ENCODE peak calls at places on chromosomes 5 and 9, in seven cellular contexts. P, O, R, G, N, Z and V are unnamed samples.
A peak's percentile ranks its signal among the peaks of the same experiment; 100 is the strongest.

GRCh38 chr9:101569736-101570501 is 24.9 kb downstream of the PPP3R2 start:
- DNase-seq in N (no peak), R (no peak), P (no peak), Z (no peak), G (no peak), O (no peak), V (peak; percentile 86)

GRCh38 chr5:67214036-67214435 is 17.4 kb upstream of the CD180 start:
- DNase-seq in R (no peak), G (no peak), Z (no peak), P (no peak), O (no peak), N (no peak), V (no peak)

GRCh38 chr9:38333047-38333446 is 59.5 kb upstream of the ALDH1B1 start:
- DNase-seq in P (no peak), Z (no peak), O (no peak), G (no peak), N (no peak), R (no peak), V (no peak)

GRCh38 chr5:82356808-82357671 is 78.9 kb upstream of the RPS23 start:
- DNase-seq in P (peak; percentile 99), N (peak; percentile 70), O (peak; percentile 39), Z (peak; percentile 74), G (peak; percentile 59), R (peak; percentile 93), V (peak; percentile 11)

GRCh38 chr5:446864-447263 is 3.9 kb downstream of the EXOC3 start:
- DNase-seq in N (no peak), Z (no peak), R (peak; percentile 42), G (no peak), O (no peak), P (no peak), V (peak; percentile 44)

GRCh38 chr9:4934976-4935672 is 49.9 kb upstream of the JAK2 start:
- DNase-seq in O (no peak), R (no peak), Z (no peak), G (no peak), P (no peak), N (no peak), V (no peak)

GRCh38 chr5:96962540-96962991 is 26.7 kb downstream of the LNPEP start:
- DNase-seq in N (no peak), O (no peak), P (no peak), G (no peak), Z (no peak), R (no peak), V (peak; percentile 48)

GRCh38 chr5:159262472-159262858 is 625 bp upstream of the UBLCP1 start:
- DNase-seq in O (no peak), N (no peak), P (no peak), Z (no peak), G (no peak), R (no peak), V (no peak)

GRCh38 chr5:89582768-89583339 is 699.9 kb upstream of the MEF2C start:
- DNase-seq in R (no peak), N (no peak), P (no peak), Z (no peak), O (no peak), G (no peak), V (no peak)

GRCh38 chr5:43019615-43020293 is 20.4 kb downstream of the ANXA2R start:
- DNase-seq in N (peak; percentile 86), O (peak; percentile 74), G (no peak), R (peak; percentile 88), P (peak; percentile 80), Z (peak; percentile 74), V (peak; percentile 94)

GRCh38 chr9:89309166-89309565 is 1.8 kb upstream of the CKS2 start:
- DNase-seq in O (no peak), R (no peak), N (no peak), Z (no peak), P (no peak), G (no peak), V (no peak)

GRCh38 chr9:89311346-89312153 is 555 bp downstream of the CKS2 start:
- DNase-seq in N (no peak), Z (no peak), O (no peak), G (no peak), R (no peak), P (peak; percentile 26), V (peak; percentile 82)

GRCh38 chr9:89312154-89312616 is 1.2 kb downstream of the CKS2 start:
- DNase-seq in Z (no peak), G (no peak), P (peak; percentile 45), O (no peak), N (no peak), R (no peak), V (peak; percentile 82)

GRCh38 chr9:89310486-89311345 is at the start of gene CKS2:
- DNase-seq in G (peak; percentile 99), R (peak; percentile 99), P (peak; percentile 100), Z (peak; percentile 100), N (peak; percentile 100), O (peak; percentile 100), V (peak; percentile 100)

DNA sequence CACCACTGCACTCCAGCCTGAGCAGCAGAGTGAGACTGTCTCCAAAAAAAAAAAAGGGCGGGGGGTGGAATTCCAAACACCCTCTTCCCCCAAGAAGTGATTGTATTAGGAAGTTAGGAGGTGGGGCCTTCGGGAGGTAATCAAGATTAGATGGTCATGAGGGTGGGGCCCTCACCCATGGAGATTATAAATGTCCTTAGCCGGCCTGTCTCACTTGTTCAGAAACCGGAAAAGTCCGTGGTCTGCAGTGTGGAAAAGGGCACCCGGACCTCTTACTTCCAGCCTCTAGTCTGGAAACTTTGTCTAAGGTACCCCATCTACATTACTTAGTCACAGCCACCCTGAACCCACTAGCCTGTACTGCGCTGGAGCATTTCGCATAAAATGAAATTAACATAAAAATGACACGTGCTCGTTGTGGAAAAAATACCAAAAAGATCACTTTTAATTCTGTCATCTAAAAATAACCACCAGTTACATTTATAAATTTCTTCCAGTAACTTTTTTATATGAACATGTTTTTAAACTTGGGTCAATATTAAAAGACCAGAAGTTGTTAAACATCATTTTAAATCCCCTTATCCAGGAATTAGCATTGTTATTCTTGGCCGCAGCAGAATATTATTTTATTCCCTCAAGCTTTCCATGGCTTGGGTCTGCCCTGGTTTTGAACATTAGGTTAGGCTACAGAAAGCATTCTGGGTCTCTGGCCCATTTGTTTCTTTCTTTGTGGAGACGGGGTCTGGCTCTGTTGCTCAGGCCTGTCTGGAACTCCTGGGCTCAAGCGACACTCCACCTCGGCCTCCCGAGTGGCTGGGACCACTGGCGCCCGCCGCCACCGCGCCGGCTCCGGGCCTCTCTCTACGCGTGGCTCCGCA is 1.1 kb upstream of the CKS2 start:
- DNase-seq in N (peak; percentile 21), O (no peak), G (no peak), Z (no peak), P (no peak), R (no peak), V (peak; percentile 66)
- TF ChIP-seq POLR2A in N (no peak), O (no peak), G (no peak), Z (no peak), P (no peak), R (peak; percentile 24), V (no peak)

DNA sequence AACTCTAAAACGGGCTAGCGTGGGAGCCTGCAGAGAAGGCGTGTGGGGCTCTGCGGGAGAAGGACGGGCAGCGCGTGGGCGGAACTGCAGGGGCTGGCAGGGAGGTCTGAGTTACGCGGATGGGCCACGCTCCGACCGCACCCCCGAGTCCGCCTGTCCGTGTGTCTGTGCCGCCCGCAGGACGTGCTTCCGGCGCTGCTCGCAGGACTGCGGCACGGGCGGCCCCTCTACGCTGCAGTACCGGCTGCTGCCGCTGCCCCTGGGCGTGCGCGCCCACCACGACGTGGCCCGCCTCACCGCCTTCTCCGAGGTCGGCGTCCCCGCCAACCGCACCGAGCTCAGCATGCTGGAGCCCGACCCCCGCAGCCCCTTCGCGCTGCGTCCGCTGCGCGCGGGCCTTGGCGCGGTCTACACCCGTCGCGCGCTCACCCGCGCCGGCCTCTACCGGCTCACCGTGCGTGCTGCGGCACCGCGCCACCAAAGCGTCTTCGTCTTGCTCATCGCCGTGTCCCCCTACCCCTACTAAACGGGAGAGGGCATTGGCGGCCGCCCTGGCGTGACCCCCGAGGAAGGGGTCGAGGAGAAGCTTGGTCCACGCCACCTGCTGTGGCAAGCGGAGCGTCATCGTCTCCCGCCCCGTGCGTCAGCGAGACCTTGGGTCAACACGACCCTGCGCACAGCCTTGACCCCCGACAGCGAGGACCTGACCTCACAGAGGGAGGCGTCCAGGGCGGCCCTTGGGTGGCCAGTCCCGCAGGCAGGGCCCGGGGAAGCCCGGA is 11.4 kb upstream of the ASS1 start:
- DNase-seq in P (no peak), G (no peak), R (no peak), N (no peak), O (no peak), Z (no peak), V (peak; percentile 48)
- TF ChIP-seq POLR2A in P (no peak), G (no peak), R (no peak), N (no peak), O (no peak), Z (no peak), V (no peak)

DNA sequence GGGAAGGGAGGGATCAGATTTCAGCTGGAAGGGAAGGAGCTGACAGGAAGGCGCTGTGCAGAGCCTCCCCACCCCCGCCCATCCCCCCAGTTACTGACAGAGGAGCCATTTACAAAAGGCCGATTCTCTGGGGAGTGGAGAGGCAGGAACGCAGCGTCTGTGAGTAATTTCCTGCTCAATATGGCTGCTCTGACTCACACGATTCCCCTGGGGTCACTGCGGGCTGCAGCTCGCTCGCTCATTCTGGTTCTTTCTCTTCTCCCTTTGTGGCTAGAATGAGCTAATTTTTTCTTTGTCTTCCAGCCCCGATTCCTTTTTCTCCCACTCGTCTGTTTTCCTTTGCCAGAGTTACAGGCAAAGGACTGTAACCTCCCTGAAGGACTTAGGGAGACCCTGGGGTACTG is 28.8 kb downstream of the PTPA start:
- DNase-seq in G (peak; percentile 95), O (peak; percentile 89), P (peak; percentile 97), Z (peak; percentile 97), R (peak; percentile 94), N (peak; percentile 94), V (peak; percentile 64)
- TF ChIP-seq POLR2A in G (peak; percentile 56), O (peak; percentile 24), P (peak; percentile 83), Z (peak; percentile 60), R (peak; percentile 75), N (peak; percentile 85), V (no peak)

GRCh38 chr5:150392680-150393079 is 20.0 kb downstream of the CD74 start:
- DNase-seq in O (no peak), P (no peak), Z (no peak), N (no peak), G (no peak), R (no peak), V (no peak)

GRCh38 chr5:150386024-150386855 is 26.5 kb downstream of the CD74 start:
- DNase-seq in G (no peak), P (no peak), Z (no peak), N (no peak), O (no peak), R (no peak), V (no peak)

GRCh38 chr5:150394103-150394502 is 18.6 kb downstream of the CD74 start:
- DNase-seq in Z (no peak), O (no peak), P (no peak), R (no peak), N (no peak), G (no peak), V (no peak)

GRCh38 chr5:150391064-150391834 is 21.5 kb downstream of the CD74 start:
- DNase-seq in N (no peak), O (no peak), P (no peak), G (no peak), Z (no peak), R (no peak), V (no peak)

DNA sequence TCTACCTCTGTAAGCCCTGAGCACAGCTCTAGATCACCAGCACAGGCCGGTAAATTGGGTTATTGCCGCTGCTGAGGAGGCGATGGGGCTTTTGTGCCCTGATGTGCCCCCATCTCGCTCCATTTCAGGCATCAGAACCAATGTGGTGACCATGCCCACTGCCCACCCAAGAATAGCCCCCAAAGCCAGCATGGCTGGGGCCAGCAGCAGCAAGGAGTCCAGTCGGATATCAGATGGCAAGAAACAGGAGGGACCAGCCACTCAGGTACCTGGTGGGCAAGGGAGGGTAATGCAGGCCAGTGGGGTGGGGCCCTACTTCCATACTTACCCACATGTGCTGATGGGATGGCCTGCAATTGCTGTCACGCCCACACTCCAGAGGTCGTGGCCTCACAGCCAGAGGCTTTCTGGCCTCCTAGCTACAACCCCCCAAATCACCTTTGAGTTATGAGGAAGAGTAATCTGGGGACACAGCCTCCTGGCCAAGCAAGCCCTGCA is 22.9 kb downstream of the CD74 start:
- DNase-seq in G (no peak), Z (no peak), O (no peak), R (no peak), N (no peak), P (no peak), V (no peak)
- TF ChIP-seq POLR2A in G (no peak), Z (no peak), O (no peak), R (no peak), N (no peak), P (no peak), V (no peak)